ENCODE peak calls at places on chromosomes 5 and 9, in eight cellular contexts. A is A549, X is stomach, K is tibial nerve, G is K562, W is ovary, I is H1, P is upper lobe of left lung. J is an unnamed sample.

GRCh38 chr5:78533356-78533755 is 115.2 kb downstream of the LHFPL2 start:
- DNase-seq in X (no peak), P (no peak), K (no peak), I (no peak), A (peak), W (no peak), G (peak), J (no peak)

GRCh38 chr5:77945874-77946273 is 169.7 kb upstream of the TBCA start:
- DNase-seq in K (no peak), W (no peak), G (no peak), X (no peak), P (no peak), A (no peak), I (no peak), J (no peak)

GRCh38 chr5:116575635-116576042 is 1.0 kb upstream of the SEMA6A start:
- DNase-seq in X (no peak), K (no peak), W (peak), A (no peak), G (no peak), P (no peak), I (no peak), J (peak)

GRCh38 chr9:83955985-83956287 is 24.1 kb downstream of the HNRNPK start:
- DNase-seq in W (no peak), G (no peak), K (no peak), P (peak), X (no peak), I (no peak), A (no peak), J (no peak)

GRCh38 chr9:124455820-124456219 is 5.6 kb downstream of the ADGRD2 start:
- DNase-seq in A (no peak), X (no peak), W (no peak), I (no peak), K (no peak), G (no peak), P (no peak), J (no peak)

GRCh38 chr5:118405650-118406061 is 582.7 kb downstream of the DTWD2 start:
- DNase-seq in X (no peak), G (no peak), P (no peak), W (no peak), A (no peak), I (no peak), K (no peak), J (no peak)

GRCh38 chr5:164722702-164723101 is 1217.3 kb downstream of the MAT2B start:
- DNase-seq in W (no peak), A (no peak), G (no peak), K (no peak), X (no peak), P (no peak), I (no peak), J (no peak)

GRCh38 chr9:70580593-70581195 is 166.2 kb upstream of the KLF9 start:
- DNase-seq in W (no peak), I (no peak), K (no peak), X (no peak), A (no peak), P (no peak), G (no peak), J (no peak)

GRCh38 chr9:114166606-114167572 is 11.6 kb downstream of the COL27A1 start:
- DNase-seq in A (no peak), X (no peak), G (no peak), W (peak), I (no peak), K (no peak), P (no peak), J (no peak)

GRCh38 chr5:178287091-178287790 is 54.6 kb upstream of the PHYKPL start:
- DNase-seq in I (no peak), A (no peak), P (no peak), W (no peak), X (no peak), K (no peak), G (no peak), J (no peak)

GRCh38 chr9:78507008-78507407 is 210.1 kb downstream of the PSAT1 start:
- DNase-seq in P (no peak), G (no peak), I (no peak), X (no peak), W (no peak), A (no peak), K (no peak), J (no peak)

GRCh38 chr9:84781431-84781830 is 111.9 kb downstream of the NTRK2 start:
- DNase-seq in I (no peak), K (no peak), P (no peak), G (no peak), W (no peak), A (no peak), X (no peak), J (no peak)

GRCh38 chr9:129776566-129776937 is 23.7 kb upstream of the PTGES start:
- DNase-seq in G (peak), W (no peak), A (no peak), K (no peak), X (no peak), P (no peak), I (no peak), J (no peak)
- TF ChIP-seq EP300 in G (no peak), W (no peak), A (no peak), K (no peak), X (no peak), P (no peak), I (no peak), J (no peak)

GRCh38 chr9:3509926-3510325 is 15.9 kb downstream of the RFX3 start:
- DNase-seq in W (no peak), X (no peak), G (no peak), A (no peak), I (no peak), P (no peak), K (no peak), J (no peak)
- TF ChIP-seq EP300 in W (no peak), X (no peak), G (no peak), A (no peak), I (no peak), P (no peak), K (no peak), J (no peak)

GRCh38 chr9:99925542-99925941 is 19.1 kb downstream of the STX17 start:
- DNase-seq in I (no peak), A (no peak), P (no peak), K (no peak), X (no peak), W (no peak), G (no peak), J (no peak)

GRCh38 chr9:99929652-99930051 is 23.2 kb downstream of the STX17 start:
- DNase-seq in A (no peak), I (no peak), P (no peak), G (no peak), W (no peak), K (no peak), X (no peak), J (no peak)

GRCh38 chr9:99936947-99937587 is 30.6 kb downstream of the STX17 start:
- DNase-seq in G (no peak), K (no peak), I (no peak), P (no peak), W (no peak), A (no peak), X (no peak), J (no peak)

GRCh38 chr9:99931155-99931840 is 24.8 kb downstream of the STX17 start:
- DNase-seq in K (no peak), P (no peak), G (no peak), W (no peak), X (no peak), I (no peak), A (no peak), J (no peak)
- TF ChIP-seq EP300 in K (no peak), P (no peak), G (no peak), W (no peak), X (no peak), I (no peak), A (no peak), J (no peak)

GRCh38 chr5:149636861-149637246 is 55.6 kb downstream of the ARHGEF37 start:
- DNase-seq in K (no peak), A (peak), X (no peak), G (peak), P (no peak), I (peak), W (peak), J (no peak)
- TF ChIP-seq EP300 in K (no peak), A (no peak), X (no peak), G (no peak), P (no peak), I (no peak), W (no peak), J (no peak)

GRCh38 chr5:95972196-95972595 is 10.5 kb upstream of the ELL2 start:
- DNase-seq in K (no peak), X (no peak), P (no peak), W (no peak), I (no peak), G (no peak), A (no peak), J (no peak)

GRCh38 chr5:95975703-95976102 is 14.1 kb upstream of the ELL2 start:
- DNase-seq in W (no peak), I (no peak), X (no peak), G (no peak), A (no peak), K (no peak), P (no peak), J (no peak)

GRCh38 chr5:95973793-95974325 is 12.2 kb upstream of the ELL2 start:
- DNase-seq in G (peak), K (no peak), X (no peak), W (no peak), I (no peak), P (peak), A (no peak), J (no peak)

DNA sequence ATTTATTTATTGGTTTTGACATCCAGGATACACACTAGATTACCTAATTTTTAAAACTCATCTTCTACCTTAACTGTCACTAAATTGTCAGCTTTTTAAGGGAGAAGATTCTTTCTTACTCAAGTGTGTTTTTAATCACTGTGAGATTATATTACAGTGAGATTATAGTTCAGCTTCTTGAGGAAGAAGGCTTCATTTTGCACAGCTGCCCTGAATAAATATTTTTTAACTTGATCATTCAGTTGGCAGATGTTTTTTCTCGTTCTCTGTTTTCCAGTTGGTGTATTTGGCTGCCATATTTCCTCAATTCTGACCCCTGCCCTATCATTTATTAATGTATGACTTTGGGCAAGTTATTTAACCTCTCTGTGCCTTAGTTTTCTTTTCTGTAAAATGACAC is 15.0 kb upstream of the ELL2 start:
- DNase-seq in X (no peak), A (no peak), G (no peak), W (no peak), I (no peak), P (no peak), K (no peak), J (no peak)
- TF ChIP-seq EP300 in X (no peak), A (no peak), G (no peak), W (no peak), I (no peak), P (no peak), K (no peak), J (no peak)